ENCODE peak calls at places on chromosomes 11 and 22, in ten cellular contexts. N is GM13976, Y is A549, Q is MM.1S, J is coronary artery, D is foreskin fibroblast, X is fibroblast of pulmonary artery, G is dorsolateral prefrontal cortex, H is BE2C, C is endothelial cell. B is an unnamed sample.

GRCh38 chr22:43995057-43995685 is 28.9 kb upstream of the PARVB start:
- DNase-seq in N (no peak), Y (no peak), Q (no peak), J (no peak), D (no peak), X (no peak), G (no peak), H (no peak), C (no peak), B (no peak)

GRCh38 chr11:26522912-26523610 is 49.0 kb downstream of the MUC15 start:
- DNase-seq in N (no peak), Y (no peak), Q (peak; percentile 24), J (no peak), D (peak; percentile 36), X (peak; percentile 43), G (no peak), H (no peak), C (no peak), B (no peak)

GRCh38 chr11:61968758-61969390 is 1.4 kb upstream of the FTH1 start:
- DNase-seq in N (no peak), Y (no peak), Q (no peak), J (no peak), D (no peak), X (peak; percentile 27), G (no peak), H (no peak), C (no peak), B (no peak)

GRCh38 chr11:17020831-17021230 is 6.6 kb upstream of the PLEKHA7 start:
- DNase-seq in N (no peak), Y (no peak), Q (no peak), J (no peak), D (peak; percentile 38), X (no peak), G (no peak), H (no peak), C (no peak), B (no peak)

GRCh38 chr11:73872746-73873412 is 3.8 kb downstream of the COA4 start:
- DNase-seq in N (no peak), Y (no peak), Q (no peak), J (no peak), D (no peak), X (no peak), G (no peak), H (no peak), C (no peak), B (no peak)

GRCh38 chr11:110086892-110087309 is 6.3 kb upstream of the ZC3H12C start:
- DNase-seq in N (no peak), Y (no peak), Q (no peak), J (no peak), D (peak; percentile 84), X (peak; percentile 92), G (no peak), H (no peak), C (no peak), B (peak; percentile 50)

GRCh38 chr22:46262449-46263207 is 515 bp downstream of the PKDREJ start:
- DNase-seq in N (no peak), Y (no peak), Q (no peak), J (no peak), D (peak; percentile 71), X (peak; percentile 59), G (no peak), H (no peak), C (peak; percentile 69), B (no peak)

GRCh38 chr11:61764606-61765260 is 12.3 kb downstream of the MYRF start:
- DNase-seq in N (no peak), Y (no peak), Q (no peak), J (no peak), D (no peak), X (peak; percentile 77), G (no peak), H (no peak), C (no peak), B (no peak)

GRCh38 chr11:67563354-67564114 is 20.1 kb upstream of the GSTP1 start:
- DNase-seq in N (no peak), Y (no peak), Q (no peak), J (no peak), D (peak; percentile 91), X (peak; percentile 90), G (no peak), H (no peak), C (no peak), B (peak; percentile 60)

GRCh38 chr11:22456993-22457748 is 119.0 kb downstream of the SLC17A6 start:
- DNase-seq in N (no peak), Y (no peak), Q (no peak), J (no peak), D (no peak), X (no peak), G (no peak), H (no peak), C (no peak), B (peak; percentile 28)

GRCh38 chr11:112806876-112807275 is 154.3 kb upstream of the NCAM1 start:
- DNase-seq in N (no peak), Y (no peak), Q (no peak), J (no peak), D (no peak), X (no peak), G (no peak), H (no peak), C (no peak), B (no peak)

GRCh38 chr11:70712471-70712870 is 314.1 kb downstream of the CTTN start:
- DNase-seq in N (no peak), Y (no peak), Q (no peak), J (no peak), D (peak; percentile 15), X (no peak), G (no peak), H (no peak), C (no peak), B (no peak)

GRCh38 chr22:49377306-49377705 is 450.4 kb downstream of the BRD1 start:
- DNase-seq in N (no peak), Y (no peak), Q (no peak), J (no peak), D (no peak), X (no peak), G (no peak), H (no peak), C (no peak), B (no peak)

GRCh38 chr11:94175545-94175944 is 46.9 kb downstream of the PANX1 start:
- DNase-seq in N (no peak), Y (no peak), Q (no peak), J (no peak), D (peak; percentile 94), X (peak; percentile 79), G (no peak), H (no peak), C (no peak), B (peak; percentile 25)

GRCh38 chr22:46777609-46777970 is 15.1 kb downstream of the TBC1D22A start:
- DNase-seq in N (peak; percentile 71), Y (no peak), Q (no peak), J (no peak), D (no peak), X (no peak), G (no peak), H (peak; percentile 44), C (no peak), B (no peak)

GRCh38 chr11:113137735-113138529 is 176.5 kb upstream of the TTC12 start:
- DNase-seq in N (no peak), Y (no peak), Q (no peak), J (no peak), D (no peak), X (no peak), G (no peak), H (peak; percentile 85), C (peak; percentile 46), B (no peak)

GRCh38 chr11:92707173-92707619 is 262.3 kb upstream of the MTNR1B start:
- DNase-seq in N (no peak), Y (no peak), Q (no peak), J (no peak), D (no peak), X (peak; percentile 13), G (no peak), H (peak; percentile 33), C (no peak), B (peak; percentile 67)

GRCh38 chr11:88301478-88302140 is 35.9 kb downstream of the CTSC start:
- DNase-seq in N (peak; percentile 39), Y (no peak), Q (no peak), J (no peak), D (peak; percentile 67), X (no peak), G (no peak), H (no peak), C (no peak), B (no peak)

GRCh38 chr22:43159484-43160178 is 8.3 kb downstream of the TSPO start:
- DNase-seq in N (no peak), Y (no peak), Q (no peak), J (no peak), D (no peak), X (peak; percentile 20), G (no peak), H (peak; percentile 47), C (peak; percentile 44), B (no peak)

GRCh38 chr11:101034076-101034475 is 95.5 kb downstream of the PGR start:
- DNase-seq in N (no peak), Y (no peak), Q (no peak), J (peak; percentile 75), D (no peak), X (peak; percentile 41), G (no peak), H (no peak), C (no peak), B (no peak)

GRCh38 chr11:107752954-107753822 is 41.3 kb upstream of the SLN start:
- DNase-seq in N (no peak), Y (no peak), Q (no peak), J (no peak), D (no peak), X (no peak), G (no peak), H (no peak), C (no peak), B (no peak)

GRCh38 chr11:46291441-46292143 is 14.1 kb downstream of the CREB3L1 start:
- DNase-seq in N (no peak), Y (no peak), Q (no peak), J (no peak), D (peak; percentile 92), X (peak; percentile 70), G (no peak), H (no peak), C (no peak), B (no peak)
- TF ChIP-seq CTCF in N (no peak), Y (no peak), Q (no peak), J (no peak), D (peak; percentile 9), X (peak; percentile 6), G (no peak), H (no peak), C (no peak), B (no peak)

GRCh38 chr11:9384535-9385287 is at the start of gene IPO7:
- DNase-seq in N (peak; percentile 95), Y (peak; percentile 90), Q (peak; percentile 94), J (peak; percentile 94), D (peak; percentile 97), X (peak; percentile 92), G (peak; percentile 93), H (peak; percentile 87), C (peak; percentile 78), B (peak; percentile 90)
- TF ChIP-seq CTCF in N (no peak), Y (peak; percentile 29), Q (peak; percentile 6), J (no peak), D (peak; percentile 32), X (peak; percentile 40), G (peak; percentile 17), H (peak; percentile 20), C (no peak), B (peak; percentile 29)

GRCh38 chr11:104490182-104490581 is 326.2 kb upstream of the PDGFD start:
- DNase-seq in N (no peak), Y (no peak), Q (no peak), J (no peak), D (no peak), X (no peak), G (no peak), H (no peak), C (no peak), B (no peak)
- TF ChIP-seq CTCF in N (no peak), Y (no peak), Q (no peak), J (no peak), D (no peak), X (no peak), G (no peak), H (no peak), C (no peak), B (no peak)

GRCh38 chr11:7545611-7546010 is 31.8 kb downstream of the PPFIBP2 start:
- DNase-seq in N (no peak), Y (no peak), Q (no peak), J (peak; percentile 55), D (no peak), X (no peak), G (no peak), H (no peak), C (no peak), B (no peak)
- TF ChIP-seq CTCF in N (no peak), Y (no peak), Q (no peak), J (no peak), D (no peak), X (no peak), G (no peak), H (no peak), C (no peak), B (no peak)

B was measured in RWPE1.